ENCODE peak calls at places on chromosomes 12 and 14, in seven cellular contexts. H is endodermal cell, V is mesendoderm, I is K562, D is PC-3, Y is HCT116, O is fibroblast of lung. B is an unnamed sample.

GRCh38 chr14:35121026-35121886 is 534 bp downstream of the PPP2R3C start:
- DNase-seq in H (peak; percentile 49), V (no peak), I (no peak), D (no peak), Y (no peak), O (peak; percentile 3), B (no peak)

GRCh38 chr14:72906316-72906715 is 12.4 kb upstream of the DPF3 start:
- DNase-seq in H (no peak), V (no peak), I (no peak), D (peak; percentile 27), Y (no peak), O (peak; percentile 61), B (no peak)

GRCh38 chr12:46209165-46209564 is 59.7 kb downstream of the SLC38A1 start:
- DNase-seq in H (no peak), V (no peak), I (no peak), D (peak; percentile 80), Y (no peak), O (peak; percentile 63), B (no peak)

GRCh38 chr12:16542586-16542985 is 63.4 kb downstream of the LMO3 start:
- DNase-seq in H (no peak), V (no peak), I (no peak), D (no peak), Y (no peak), O (no peak), B (no peak)

GRCh38 chr14:101704140-101704539 is 57.4 kb upstream of the PPP2R5C start:
- DNase-seq in H (no peak), V (peak; percentile 35), I (no peak), D (no peak), Y (no peak), O (no peak), B (no peak)

GRCh38 chr12:3532931-3533702 is 42.1 kb downstream of the PRMT8 start:
- DNase-seq in H (peak; percentile 36), V (no peak), I (no peak), D (no peak), Y (no peak), O (no peak), B (no peak)

GRCh38 chr14:23154876-23155587 is 28.4 kb downstream of the SLC7A8 start:
- DNase-seq in H (peak; percentile 80), V (peak; percentile 92), I (peak; percentile 45), D (peak; percentile 33), Y (no peak), O (peak; percentile 95), B (no peak)

GRCh38 chr14:96514694-96515093 is 12.5 kb downstream of the PAPOLA start:
- DNase-seq in H (no peak), V (no peak), I (no peak), D (no peak), Y (no peak), O (no peak), B (no peak)

GRCh38 chr12:30792648-30793499 is 38.1 kb upstream of the CAPRIN2 start:
- DNase-seq in H (peak; percentile 66), V (peak; percentile 56), I (no peak), D (peak; percentile 91), Y (peak; percentile 45), O (peak; percentile 55), B (no peak)

GRCh38 chr12:55068416-55069010 is 48.7 kb downstream of the NEUROD4 start:
- DNase-seq in H (peak; percentile 88), V (peak; percentile 93), I (peak; percentile 69), D (peak; percentile 76), Y (peak; percentile 51), O (peak; percentile 54), B (peak; percentile 80)

GRCh38 chr14:90426031-90426540 is 29.3 kb downstream of the CALM1 start:
- DNase-seq in H (no peak), V (no peak), I (no peak), D (no peak), Y (no peak), O (no peak), B (no peak)

GRCh38 chr12:121697093-121697698 is 15.4 kb upstream of the TMEM120B start:
- DNase-seq in H (peak; percentile 42), V (no peak), I (peak; percentile 35), D (peak; percentile 88), Y (peak; percentile 47), O (peak; percentile 69), B (peak; percentile 85)

GRCh38 chr12:123491056-123491455 is 33.1 kb downstream of the SNRNP35 start:
- DNase-seq in H (no peak), V (no peak), I (no peak), D (no peak), Y (no peak), O (no peak), B (no peak)

GRCh38 chr12:28699029-28699428 is 450.0 kb upstream of the FAR2 start:
- DNase-seq in H (no peak), V (no peak), I (no peak), D (no peak), Y (no peak), O (no peak), B (no peak)

GRCh38 chr12:94180558-94181296 is 32.4 kb downstream of the PLXNC1 start:
- DNase-seq in H (no peak), V (no peak), I (no peak), D (peak; percentile 86), Y (no peak), O (no peak), B (no peak)

GRCh38 chr12:57800965-57801364 is 17.6 kb downstream of the AVIL start:
- DNase-seq in H (no peak), V (no peak), I (no peak), D (no peak), Y (no peak), O (no peak), B (no peak)

GRCh38 chr12:57793920-57794319 is 11.3 kb downstream of the TSFM start:
- DNase-seq in H (no peak), V (no peak), I (no peak), D (peak; percentile 82), Y (no peak), O (peak; percentile 61), B (no peak)

GRCh38 chr12:57797938-57798337 is 15.4 kb downstream of the TSFM start:
- DNase-seq in H (no peak), V (no peak), I (no peak), D (no peak), Y (no peak), O (no peak), B (no peak)

GRCh38 chr12:57796996-57797395 is 14.4 kb downstream of the TSFM start:
- DNase-seq in H (no peak), V (no peak), I (no peak), D (no peak), Y (no peak), O (no peak), B (no peak)

GRCh38 chr12:57795354-57795753 is 12.8 kb downstream of the TSFM start:
- DNase-seq in H (no peak), V (no peak), I (no peak), D (peak; percentile 90), Y (no peak), O (no peak), B (no peak)
- H3K27ac ChIP-seq in H (no peak overlapping the region), V (no peak overlapping the region), I (no peak overlapping the region), D (peak overlapping the region; percentile 58), Y (no peak overlapping the region), O (peak overlapping the region; percentile 34), B (no peak overlapping the region)

DNA sequence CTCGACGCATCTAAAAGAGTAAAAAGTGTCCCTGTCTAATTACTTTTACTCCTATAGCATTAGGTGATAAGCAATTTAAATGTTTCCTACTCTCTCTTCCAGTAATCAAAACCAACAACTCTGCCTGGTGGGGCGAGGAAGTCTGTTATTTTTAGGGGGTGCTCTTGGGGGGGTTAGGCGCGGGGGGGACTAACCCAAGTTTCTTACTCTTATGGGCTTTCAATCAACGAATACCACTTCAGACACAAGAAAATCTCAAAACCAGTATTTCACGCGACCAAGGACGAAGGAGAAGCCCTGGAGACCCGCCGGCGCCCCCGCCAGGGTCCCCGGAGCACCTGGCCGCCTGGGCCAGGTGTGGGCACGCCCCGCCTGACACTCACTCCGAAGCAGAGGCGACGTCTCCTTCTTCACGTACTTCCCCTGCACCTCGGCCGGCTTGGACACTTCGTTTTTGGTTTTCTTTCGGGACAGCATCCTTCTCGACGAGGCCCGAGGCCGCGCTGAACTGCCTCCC is 557 bp downstream of the SAV1 start:
- DNase-seq in H (peak; percentile 84), V (peak; percentile 77), I (peak; percentile 25), D (peak; percentile 46), Y (no peak), O (no peak), B (peak; percentile 72)
- H3K9ac ChIP-seq in H (peak overlapping the region; percentile 92), V (peak overlapping the region; percentile 87), I (peak overlapping the region; percentile 93), D (peak overlapping the region; percentile 88), Y (peak overlapping the region; percentile 80), O (peak overlapping the region; percentile 87), B (peak overlapping the region; percentile 76)

DNA sequence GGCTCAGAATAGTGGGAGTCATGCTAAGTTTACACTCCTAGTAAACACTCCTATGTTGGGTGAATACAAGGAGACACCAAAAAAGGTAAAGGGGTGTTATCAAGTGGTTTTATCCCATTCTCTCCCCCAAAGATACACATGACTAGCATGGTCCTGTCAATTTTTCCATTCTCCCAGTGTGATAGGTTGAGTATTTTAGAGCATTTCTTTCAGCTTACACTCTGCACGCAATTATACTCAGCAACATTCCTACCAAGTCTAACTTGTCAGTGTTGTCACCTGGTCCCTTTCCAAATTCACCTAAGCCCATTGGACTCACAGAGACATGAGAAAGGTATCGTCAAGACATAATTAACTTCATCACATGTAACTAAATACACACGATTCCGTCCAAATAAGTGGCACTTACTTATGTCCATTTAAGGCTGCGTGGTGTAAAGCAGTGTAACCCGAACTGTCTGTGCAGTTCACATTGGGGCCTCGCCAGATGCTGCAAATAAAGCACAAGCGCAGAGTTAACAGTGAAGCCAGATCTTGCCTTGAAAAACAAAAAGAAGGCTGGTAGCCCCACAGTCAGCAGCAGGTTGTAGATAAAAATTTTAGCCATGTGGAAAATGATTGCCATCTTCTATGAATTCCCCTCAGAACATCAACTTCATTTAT is 159.7 kb downstream of the ANKS1B start:
- DNase-seq in H (no peak), V (no peak), I (no peak), D (no peak), Y (no peak), O (no peak), B (no peak)
- H3K4me3 ChIP-seq in H (no peak overlapping the region), V (no peak overlapping the region), I (no peak overlapping the region), D (no peak overlapping the region), Y (no peak overlapping the region), O (no peak overlapping the region), B (no peak overlapping the region)

DNA sequence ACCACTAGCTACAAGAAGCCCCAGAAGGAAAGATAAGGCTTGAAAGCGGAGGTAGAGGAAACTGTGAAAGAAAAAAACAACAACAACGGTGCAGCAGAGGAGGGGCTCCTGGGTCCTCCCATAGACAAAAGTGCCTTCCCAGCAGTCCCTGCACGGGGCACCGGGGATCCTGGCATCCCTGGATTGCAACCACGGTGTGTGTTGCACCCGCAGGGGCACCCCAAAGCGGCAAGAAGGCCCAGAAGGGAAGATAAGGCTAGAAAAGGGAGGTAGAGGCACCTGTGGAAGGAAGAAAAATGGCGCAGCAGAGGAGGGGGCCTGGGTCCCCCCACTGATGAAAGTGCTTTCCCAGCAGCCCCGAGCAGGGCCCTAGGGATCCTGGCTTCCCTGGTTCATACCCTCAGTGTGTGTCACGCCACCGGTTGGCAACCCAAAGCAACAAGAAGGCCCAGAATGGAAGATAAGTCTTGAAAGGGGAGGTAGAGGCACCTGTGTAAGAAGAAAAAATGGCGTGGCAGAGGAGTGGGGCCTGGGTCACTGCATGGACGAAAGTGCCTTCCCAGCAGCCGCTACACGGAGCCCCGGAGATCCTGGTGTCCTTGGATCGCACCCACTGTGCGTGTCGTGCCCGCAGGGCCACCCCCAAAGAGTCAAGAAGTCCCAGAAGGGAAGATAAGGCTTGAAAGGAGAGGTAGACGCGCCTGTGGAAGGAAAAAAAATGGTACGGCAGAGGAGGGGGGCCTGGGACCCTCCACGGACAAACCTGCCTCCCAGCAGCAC is 281.0 kb downstream of the ALG10 start:
- DNase-seq in H (no peak), V (no peak), I (no peak), D (no peak), Y (no peak), O (no peak), B (no peak)
- H3K27ac ChIP-seq in H (no peak overlapping the region), V (no peak overlapping the region), I (no peak overlapping the region), D (no peak overlapping the region), Y (no peak overlapping the region), O (no peak overlapping the region), B (no peak overlapping the region)

GRCh38 chr12:101566318-101566717 is 28.5 kb upstream of the MYBPC1 start:
- DNase-seq in H (peak; percentile 91), V (peak; percentile 97), I (no peak), D (no peak), Y (peak; percentile 40), O (no peak), B (no peak)
- H3K9ac ChIP-seq in H (no peak overlapping the region), V (no peak overlapping the region), I (no peak overlapping the region), D (no peak overlapping the region), Y (no peak overlapping the region), O (no peak overlapping the region), B (no peak overlapping the region)